ENCODE peak calls at places on chromosomes 13 and 19, in eight cellular contexts. T is breast epithelium, P is tibial nerve, V is heart left ventricle, L is right lobe of liver, R is IMR-90, S is upper lobe of left lung, N is K562. F is an unnamed sample.

GRCh38 chr13:96822900-96823299 is 171.4 kb downstream of the OXGR1 start:
- DNase-seq in L (no peak), V (no peak), R (no peak), P (no peak), T (no peak), S (no peak), N (peak; percentile 9), F (peak; percentile 49)

GRCh38 chr19:51440846-51441409 is 17.3 kb downstream of the SIGLEC8 start:
- DNase-seq in S (no peak), V (no peak), N (peak; percentile 70), L (no peak), R (no peak), P (no peak), T (no peak), F (no peak)

GRCh38 chr19:48218964-48219363 is 36.7 kb downstream of the CARD8 start:
- DNase-seq in L (no peak), P (no peak), S (no peak), N (no peak), R (peak; percentile 22), V (no peak), T (no peak), F (no peak)

GRCh38 chr19:41424335-41425173 is 2.6 kb downstream of the B3GNT8 start:
- DNase-seq in P (no peak), T (no peak), L (no peak), V (peak; percentile 46), N (no peak), R (no peak), S (no peak), F (no peak)

GRCh38 chr13:59178344-59178743 is 985.4 kb downstream of the DIAPH3 start:
- DNase-seq in R (peak; percentile 3), L (no peak), V (no peak), N (no peak), P (no peak), T (no peak), S (no peak), F (no peak)

GRCh38 chr13:37194428-37194861 is 89.0 kb upstream of the CSNK1A1L start:
- DNase-seq in V (no peak), S (no peak), P (no peak), L (no peak), N (no peak), R (peak; percentile 82), T (no peak), F (no peak)

GRCh38 chr19:40736661-40737060 is 13.6 kb downstream of the ACTMAP start:
- DNase-seq in P (no peak), L (no peak), N (no peak), S (no peak), T (no peak), R (no peak), V (no peak), F (no peak)

GRCh38 chr19:34317311-34317927 is 47.6 kb upstream of the GPI start:
- DNase-seq in L (no peak), N (peak; percentile 45), T (no peak), R (no peak), P (no peak), S (no peak), V (no peak), F (no peak)

GRCh38 chr13:21259571-21260455 is 83.4 kb downstream of the MRPL57 start:
- DNase-seq in T (no peak), P (no peak), V (peak; percentile 51), S (peak; percentile 79), N (no peak), L (no peak), R (no peak), F (no peak)

GRCh38 chr19:28155265-28155664 is 1057.7 kb downstream of the UQCRFS1 start:
- DNase-seq in S (no peak), P (no peak), L (no peak), V (no peak), T (no peak), N (no peak), R (no peak), F (no peak)

GRCh38 chr19:10095948-10096614 is 6.4 kb downstream of the ANGPTL6 start:
- DNase-seq in L (peak; percentile 94), N (peak; percentile 99), V (peak; percentile 96), P (peak; percentile 58), S (peak; percentile 99), R (peak; percentile 89), T (peak; percentile 84), F (peak; percentile 94)

GRCh38 chr13:72253754-72254153 is 386.8 kb upstream of the DACH1 start:
- DNase-seq in V (no peak), S (no peak), N (no peak), L (no peak), T (no peak), R (no peak), P (no peak), F (no peak)

GRCh38 chr19:33344210-33344609 is 29.3 kb upstream of the CEBPG start:
- DNase-seq in S (no peak), V (no peak), P (no peak), R (no peak), L (no peak), T (no peak), N (no peak), F (no peak)

GRCh38 chr19:30450101-30450500 is 77.9 kb downstream of the ZNF536 start:
- DNase-seq in T (no peak), S (no peak), R (no peak), L (peak; percentile 41), P (no peak), V (no peak), N (no peak), F (no peak)

GRCh38 chr19:1169921-1170885 is 3.9 kb downstream of the SBNO2 start:
- DNase-seq in N (peak; percentile 50), R (peak; percentile 83), P (no peak), T (peak; percentile 76), L (peak; percentile 45), S (peak; percentile 80), V (no peak), F (peak; percentile 56)
- TF ChIP-seq POLR2A in N (no peak), R (no peak), P (no peak), T (no peak), L (no peak), S (no peak), V (no peak), F (no peak)

DNA sequence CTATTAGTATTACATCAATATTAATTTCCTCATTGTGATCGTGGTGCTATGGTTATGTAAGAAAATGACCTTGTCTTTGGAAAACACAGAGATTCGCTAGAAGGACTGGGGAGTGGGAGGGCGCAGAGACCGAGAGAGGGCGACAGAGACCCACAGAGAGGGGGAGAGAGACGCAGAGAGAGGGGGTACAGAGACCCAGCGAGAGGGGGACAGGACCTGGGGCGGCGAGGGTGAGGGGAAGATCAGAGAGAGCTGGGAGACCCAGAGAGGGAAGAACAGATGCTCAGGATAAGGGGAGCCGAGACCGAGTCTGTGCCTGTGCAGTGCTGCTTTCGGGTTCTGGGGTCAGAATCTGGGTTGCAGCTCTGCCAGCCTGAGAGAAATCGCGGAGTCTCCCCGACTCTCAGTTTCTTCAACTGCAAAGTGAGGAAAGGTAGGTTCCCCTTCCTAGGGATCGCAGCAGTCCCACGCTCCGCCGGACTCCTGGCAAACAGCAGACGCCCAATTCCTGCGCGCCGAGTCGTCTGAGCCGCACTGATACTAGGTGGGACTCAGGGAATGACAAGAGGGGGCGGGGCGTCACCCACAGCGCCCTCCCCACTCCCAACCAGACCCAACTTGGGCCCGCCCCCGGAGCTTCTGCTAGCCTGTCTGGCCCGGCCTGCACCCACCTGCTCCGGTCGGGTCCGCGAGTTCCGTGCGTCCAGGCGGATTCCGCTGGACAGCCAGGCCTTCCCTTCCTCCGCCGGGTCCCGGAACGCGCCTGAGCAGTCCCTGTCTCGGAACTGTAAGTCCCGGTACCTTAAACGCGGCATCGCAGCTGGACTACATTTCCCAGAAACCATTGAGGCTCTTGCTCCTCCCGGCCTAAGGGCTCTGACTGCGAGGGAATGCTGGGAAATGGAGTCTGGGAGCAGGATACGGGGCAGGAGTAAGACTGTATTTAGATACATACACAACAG is 15.3 kb downstream of the IZUMO2 start:
- DNase-seq in N (peak; percentile 84), R (peak; percentile 92), S (peak; percentile 93), L (peak; percentile 90), V (peak; percentile 92), P (peak; percentile 70), T (peak; percentile 86), F (peak; percentile 87)
- TF ChIP-seq CTCF in N (peak; percentile 78), R (peak; percentile 38), S (peak; percentile 38), L (peak; percentile 29), V (peak; percentile 35), P (peak; percentile 57), T (peak; percentile 42), F (peak; percentile 38)

GRCh38 chr13:23069571-23069970 is 111.2 kb upstream of the SGCG start:
- DNase-seq in P (no peak), S (no peak), L (no peak), N (no peak), V (no peak), T (no peak), R (peak; percentile 87), F (no peak)
- TF ChIP-seq POLR2A in P (no peak), S (no peak), L (no peak), N (no peak), V (no peak), T (no peak), R (no peak), F (no peak)

GRCh38 chr19:19997656-19998268 is 41.5 kb downstream of the ZNF682 start:
- DNase-seq in S (no peak), L (no peak), N (no peak), R (no peak), P (no peak), T (no peak), V (peak; percentile 64), F (peak; percentile 27)
- TF ChIP-seq CTCF in S (peak; percentile 84), L (peak; percentile 55), N (peak; percentile 43), R (no peak), P (peak; percentile 66), T (peak; percentile 62), V (peak; percentile 71), F (peak; percentile 35)

GRCh38 chr19:54188224-54188871 is 1.0 kb downstream of the MBOAT7 start:
- DNase-seq in P (no peak), S (no peak), L (no peak), R (peak; percentile 61), N (peak; percentile 84), V (no peak), T (no peak), F (no peak)

GRCh38 chr19:54186351-54186750 is 3.0 kb downstream of the MBOAT7 start:
- DNase-seq in T (no peak), L (no peak), R (no peak), N (no peak), P (no peak), S (no peak), V (no peak), F (no peak)

GRCh38 chr19:54189668-54190502 is 505 bp upstream of the MBOAT7 start:
- DNase-seq in N (peak; percentile 95), L (peak; percentile 100), S (peak; percentile 100), R (peak; percentile 100), V (peak; percentile 100), T (peak; percentile 100), P (peak; percentile 100), F (peak; percentile 100)

GRCh38 chr19:54189020-54189667 is at the start of gene MBOAT7:
- DNase-seq in N (no peak), R (no peak), S (peak; percentile 96), T (no peak), L (no peak), P (no peak), V (no peak), F (no peak)

GRCh38 chr19:54186934-54187381 is 2.4 kb downstream of the MBOAT7 start:
- DNase-seq in V (no peak), P (no peak), T (no peak), L (no peak), N (no peak), S (no peak), R (no peak), F (peak; percentile 59)
- TF ChIP-seq POLR2A in V (no peak), P (no peak), T (no peak), L (no peak), N (no peak), S (no peak), R (no peak), F (no peak)

GRCh38 chr19:6952956-6953355 is 65.6 kb downstream of the ADGRE1 start:
- DNase-seq in N (no peak), L (no peak), V (no peak), S (no peak), P (no peak), R (no peak), T (no peak), F (no peak)
- TF ChIP-seq CTCF in N (peak; percentile 22), L (no peak), V (no peak), S (no peak), P (no peak), R (no peak), T (no peak), F (no peak)